ENCODE peak calls at places on chromosome 3, in ten cellular contexts. One of them, this sample, is unnamed.
A peak's percentile ranks its signal among the peaks of the same experiment; 100 is the strongest.

GRCh38 chr3:136171097-136171542 is 25.0 kb downstream of the MSL2 start:
- DNase-seq in breast epithelium: no peak
- DNase-seq in CD8-positive, alpha-beta T cell: no peak
- DNase-seq in endodermal cell: no peak
- DNase-seq in kidney epithelial cell: no peak
- DNase-seq in cardiac fibroblast: no peak
- DNase-seq in HFFc6: no peak
- DNase-seq in AG04450: no peak
- DNase-seq in CD4-positive, alpha-beta T cell: no peak
- DNase-seq in astrocyte of the spinal cord: no peak
- DNase-seq in this sample: no peak

GRCh38 chr3:76827647-76828273 is 212.1 kb upstream of the ROBO2 start:
- DNase-seq in astrocyte of the spinal cord: no peak
- DNase-seq in breast epithelium: no peak
- DNase-seq in kidney epithelial cell: no peak
- DNase-seq in endodermal cell: no peak
- DNase-seq in cardiac fibroblast: no peak
- DNase-seq in HFFc6: no peak
- DNase-seq in CD4-positive, alpha-beta T cell: no peak
- DNase-seq in AG04450: no peak
- DNase-seq in CD8-positive, alpha-beta T cell: no peak
- DNase-seq in this sample: no peak

GRCh38 chr3:177545964-177546363 is 348.7 kb upstream of the TBL1XR1 start:
- DNase-seq in CD4-positive, alpha-beta T cell: no peak
- DNase-seq in breast epithelium: no peak
- DNase-seq in CD8-positive, alpha-beta T cell: no peak
- DNase-seq in astrocyte of the spinal cord: no peak
- DNase-seq in endodermal cell: no peak
- DNase-seq in HFFc6: no peak
- DNase-seq in AG04450: no peak
- DNase-seq in kidney epithelial cell: no peak
- DNase-seq in cardiac fibroblast: no peak
- DNase-seq in this sample: no peak

GRCh38 chr3:181694805-181695660 is 16.7 kb upstream of the SOX2 start:
- DNase-seq in CD8-positive, alpha-beta T cell: no peak
- DNase-seq in CD4-positive, alpha-beta T cell: no peak
- DNase-seq in AG04450: no peak
- DNase-seq in astrocyte of the spinal cord: peak; percentile 45
- DNase-seq in HFFc6: no peak
- DNase-seq in breast epithelium: no peak
- DNase-seq in endodermal cell: peak; percentile 91
- DNase-seq in cardiac fibroblast: peak; percentile 20
- DNase-seq in kidney epithelial cell: no peak
- DNase-seq in this sample: no peak

GRCh38 chr3:93843981-93844380 is 129.7 kb downstream of the PROS1 start:
- DNase-seq in breast epithelium: peak; percentile 76
- DNase-seq in HFFc6: peak; percentile 83
- DNase-seq in astrocyte of the spinal cord: peak; percentile 77
- DNase-seq in kidney epithelial cell: peak; percentile 78
- DNase-seq in CD4-positive, alpha-beta T cell: no peak
- DNase-seq in CD8-positive, alpha-beta T cell: no peak
- DNase-seq in endodermal cell: no peak
- DNase-seq in AG04450: peak; percentile 7
- DNase-seq in cardiac fibroblast: peak; percentile 95
- DNase-seq in this sample: no peak

GRCh38 chr3:179079537-179079936 is 7.9 kb upstream of the ZMAT3 start:
- DNase-seq in AG04450: no peak
- DNase-seq in cardiac fibroblast: no peak
- DNase-seq in kidney epithelial cell: no peak
- DNase-seq in CD4-positive, alpha-beta T cell: no peak
- DNase-seq in astrocyte of the spinal cord: no peak
- DNase-seq in endodermal cell: no peak
- DNase-seq in breast epithelium: no peak
- DNase-seq in CD8-positive, alpha-beta T cell: no peak
- DNase-seq in HFFc6: no peak
- DNase-seq in this sample: no peak

GRCh38 chr3:147799601-147800000 is 390.4 kb downstream of the ZIC1 start:
- DNase-seq in kidney epithelial cell: no peak
- DNase-seq in AG04450: no peak
- DNase-seq in CD8-positive, alpha-beta T cell: no peak
- DNase-seq in HFFc6: no peak
- DNase-seq in CD4-positive, alpha-beta T cell: no peak
- DNase-seq in cardiac fibroblast: no peak
- DNase-seq in astrocyte of the spinal cord: peak; percentile 14
- DNase-seq in endodermal cell: no peak
- DNase-seq in breast epithelium: no peak
- DNase-seq in this sample: no peak

GRCh38 chr3:38507120-38507519 is 11.0 kb downstream of the EXOG start:
- DNase-seq in cardiac fibroblast: no peak
- DNase-seq in endodermal cell: no peak
- DNase-seq in CD4-positive, alpha-beta T cell: no peak
- DNase-seq in astrocyte of the spinal cord: no peak
- DNase-seq in HFFc6: no peak
- DNase-seq in CD8-positive, alpha-beta T cell: no peak
- DNase-seq in breast epithelium: no peak
- DNase-seq in kidney epithelial cell: no peak
- DNase-seq in AG04450: no peak
- DNase-seq in this sample: peak; percentile 49

GRCh38 chr3:81033185-81033584 is 728.3 kb downstream of the GBE1 start:
- DNase-seq in AG04450: no peak
- DNase-seq in endodermal cell: no peak
- DNase-seq in CD4-positive, alpha-beta T cell: no peak
- DNase-seq in CD8-positive, alpha-beta T cell: no peak
- DNase-seq in HFFc6: no peak
- DNase-seq in astrocyte of the spinal cord: no peak
- DNase-seq in cardiac fibroblast: no peak
- DNase-seq in kidney epithelial cell: no peak
- DNase-seq in breast epithelium: no peak
- DNase-seq in this sample: no peak

GRCh38 chr3:26521261-26521660 is 101.3 kb upstream of the LRRC3B start:
- DNase-seq in CD8-positive, alpha-beta T cell: no peak
- DNase-seq in CD4-positive, alpha-beta T cell: no peak
- DNase-seq in breast epithelium: no peak
- DNase-seq in kidney epithelial cell: no peak
- DNase-seq in cardiac fibroblast: no peak
- DNase-seq in astrocyte of the spinal cord: no peak
- DNase-seq in HFFc6: no peak
- DNase-seq in endodermal cell: no peak
- DNase-seq in AG04450: no peak
- DNase-seq in this sample: no peak

GRCh38 chr3:11391172-11391879 is 119.1 kb downstream of the ATG7 start:
- DNase-seq in AG04450: no peak
- DNase-seq in HFFc6: no peak
- DNase-seq in astrocyte of the spinal cord: no peak
- DNase-seq in kidney epithelial cell: peak; percentile 73
- DNase-seq in CD8-positive, alpha-beta T cell: no peak
- DNase-seq in endodermal cell: no peak
- DNase-seq in breast epithelium: no peak
- DNase-seq in cardiac fibroblast: peak; percentile 33
- DNase-seq in CD4-positive, alpha-beta T cell: no peak
- DNase-seq in this sample: no peak

GRCh38 chr3:35184775-35185174 is 454.6 kb upstream of the ARPP21 start:
- DNase-seq in cardiac fibroblast: peak; percentile 78
- DNase-seq in HFFc6: no peak
- DNase-seq in endodermal cell: no peak
- DNase-seq in astrocyte of the spinal cord: peak; percentile 78
- DNase-seq in kidney epithelial cell: no peak
- DNase-seq in CD4-positive, alpha-beta T cell: no peak
- DNase-seq in breast epithelium: no peak
- DNase-seq in AG04450: no peak
- DNase-seq in CD8-positive, alpha-beta T cell: no peak
- DNase-seq in this sample: no peak

GRCh38 chr3:119783883-119784282 is 2.0 kb downstream of the NR1I2 start:
- DNase-seq in cardiac fibroblast: no peak
- DNase-seq in CD4-positive, alpha-beta T cell: no peak
- DNase-seq in AG04450: no peak
- DNase-seq in astrocyte of the spinal cord: no peak
- DNase-seq in HFFc6: no peak
- DNase-seq in breast epithelium: no peak
- DNase-seq in CD8-positive, alpha-beta T cell: no peak
- DNase-seq in endodermal cell: no peak
- DNase-seq in kidney epithelial cell: no peak
- DNase-seq in this sample: no peak

GRCh38 chr3:119783255-119783654 is 1.4 kb downstream of the NR1I2 start:
- DNase-seq in cardiac fibroblast: no peak
- DNase-seq in endodermal cell: no peak
- DNase-seq in CD8-positive, alpha-beta T cell: no peak
- DNase-seq in breast epithelium: no peak
- DNase-seq in AG04450: no peak
- DNase-seq in kidney epithelial cell: no peak
- DNase-seq in HFFc6: no peak
- DNase-seq in CD4-positive, alpha-beta T cell: no peak
- DNase-seq in astrocyte of the spinal cord: no peak
- DNase-seq in this sample: no peak

GRCh38 chr3:119779731-119780383 is 2.0 kb upstream of the NR1I2 start:
- DNase-seq in HFFc6: no peak
- DNase-seq in astrocyte of the spinal cord: no peak
- DNase-seq in CD4-positive, alpha-beta T cell: no peak
- DNase-seq in kidney epithelial cell: no peak
- DNase-seq in AG04450: no peak
- DNase-seq in CD8-positive, alpha-beta T cell: no peak
- DNase-seq in breast epithelium: no peak
- DNase-seq in cardiac fibroblast: no peak
- DNase-seq in endodermal cell: no peak
- DNase-seq in this sample: no peak

GRCh38 chr3:119782435-119782834 is 534 bp downstream of the NR1I2 start:
- DNase-seq in CD8-positive, alpha-beta T cell: no peak
- DNase-seq in cardiac fibroblast: no peak
- DNase-seq in astrocyte of the spinal cord: no peak
- DNase-seq in CD4-positive, alpha-beta T cell: no peak
- DNase-seq in HFFc6: no peak
- DNase-seq in endodermal cell: no peak
- DNase-seq in AG04450: no peak
- DNase-seq in breast epithelium: no peak
- DNase-seq in kidney epithelial cell: no peak
- DNase-seq in this sample: no peak

DNA sequence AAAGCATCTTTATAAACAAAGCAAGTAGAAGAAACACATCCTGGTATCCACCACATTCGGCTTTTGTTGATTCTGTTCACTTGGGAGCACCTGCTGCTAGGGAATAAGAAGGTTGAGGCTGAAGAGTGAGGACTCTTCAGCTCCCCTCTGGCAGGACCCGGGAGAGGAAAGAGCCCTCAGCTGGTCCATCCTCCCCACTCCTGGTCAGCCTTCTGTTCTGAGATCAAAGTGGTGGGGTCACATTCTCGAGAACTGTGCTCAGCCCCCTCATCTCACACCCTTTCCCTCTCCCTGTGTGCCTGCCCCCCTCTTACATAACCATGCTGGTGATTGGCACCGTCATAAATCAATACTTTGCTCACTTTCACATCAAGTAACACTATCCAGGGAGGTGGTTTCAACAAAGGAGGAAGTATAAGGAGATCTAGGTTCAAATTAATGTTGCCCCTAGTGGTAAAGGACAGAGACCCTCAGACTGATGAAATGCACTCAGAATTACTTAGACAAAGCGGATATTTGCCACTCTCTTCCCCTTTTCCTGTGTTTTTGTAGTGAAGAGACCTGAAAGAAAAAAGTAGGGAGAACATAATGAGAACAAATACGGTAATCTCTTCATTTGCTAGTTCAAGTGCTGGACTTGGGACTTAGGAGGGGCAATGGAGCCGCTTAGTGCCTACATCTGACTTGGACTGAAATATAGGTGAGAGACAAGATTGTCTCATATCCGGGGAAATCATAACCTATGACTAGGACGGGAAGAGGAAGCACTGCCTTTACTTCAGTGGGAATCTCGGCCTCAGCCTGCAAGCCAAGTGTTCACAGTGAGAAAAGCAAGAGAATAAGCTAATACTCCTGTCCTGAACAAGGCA is at the start of gene NR1I2:
- DNase-seq in HFFc6: no peak
- DNase-seq in CD4-positive, alpha-beta T cell: no peak
- DNase-seq in astrocyte of the spinal cord: no peak
- DNase-seq in AG04450: no peak
- DNase-seq in endodermal cell: no peak
- DNase-seq in kidney epithelial cell: no peak
- DNase-seq in breast epithelium: no peak
- DNase-seq in CD8-positive, alpha-beta T cell: no peak
- DNase-seq in cardiac fibroblast: no peak
- DNase-seq in this sample: no peak
- TF ChIP-seq CTCF in HFFc6: no peak
- TF ChIP-seq CTCF in CD4-positive, alpha-beta T cell: no peak
- TF ChIP-seq CTCF in astrocyte of the spinal cord: no peak
- TF ChIP-seq CTCF in AG04450: no peak
- TF ChIP-seq CTCF in endodermal cell: peak; percentile 55
- TF ChIP-seq CTCF in kidney epithelial cell: no peak
- TF ChIP-seq CTCF in breast epithelium: no peak
- TF ChIP-seq CTCF in CD8-positive, alpha-beta T cell: no peak
- TF ChIP-seq CTCF in cardiac fibroblast: no peak
- TF ChIP-seq CTCF in this sample: no peak

GRCh38 chr3:86594838-86595237 is 396.1 kb downstream of the VGLL3 start:
- DNase-seq in CD4-positive, alpha-beta T cell: no peak
- DNase-seq in CD8-positive, alpha-beta T cell: no peak
- DNase-seq in cardiac fibroblast: no peak
- DNase-seq in astrocyte of the spinal cord: no peak
- DNase-seq in AG04450: no peak
- DNase-seq in breast epithelium: no peak
- DNase-seq in endodermal cell: no peak
- DNase-seq in HFFc6: no peak
- DNase-seq in kidney epithelial cell: no peak
- DNase-seq in this sample: no peak
- TF ChIP-seq CTCF in CD4-positive, alpha-beta T cell: no peak
- TF ChIP-seq CTCF in CD8-positive, alpha-beta T cell: no peak
- TF ChIP-seq CTCF in cardiac fibroblast: no peak
- TF ChIP-seq CTCF in astrocyte of the spinal cord: no peak
- TF ChIP-seq CTCF in AG04450: no peak
- TF ChIP-seq CTCF in breast epithelium: no peak
- TF ChIP-seq CTCF in endodermal cell: no peak
- TF ChIP-seq CTCF in HFFc6: no peak
- TF ChIP-seq CTCF in kidney epithelial cell: no peak
- TF ChIP-seq CTCF in this sample: no peak

DNA sequence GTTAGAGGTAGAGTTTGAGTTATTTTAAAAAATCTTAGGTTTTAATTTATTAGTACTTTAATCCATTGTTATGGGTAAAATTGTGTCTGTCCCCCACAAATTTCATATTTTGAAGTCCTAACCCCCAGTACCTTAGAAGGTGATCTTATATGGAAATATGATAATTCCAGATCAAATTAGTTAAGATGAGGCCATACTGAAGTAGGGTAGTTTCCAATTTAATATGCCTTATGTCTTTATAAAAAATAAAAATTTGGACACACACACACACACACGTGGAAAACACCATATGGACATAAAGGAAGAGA is 18.6 kb upstream of the ADGRG7 start:
- DNase-seq in astrocyte of the spinal cord: no peak
- DNase-seq in HFFc6: no peak
- DNase-seq in cardiac fibroblast: no peak
- DNase-seq in endodermal cell: no peak
- DNase-seq in breast epithelium: no peak
- DNase-seq in CD4-positive, alpha-beta T cell: no peak
- DNase-seq in AG04450: no peak
- DNase-seq in CD8-positive, alpha-beta T cell: no peak
- DNase-seq in kidney epithelial cell: no peak
- DNase-seq in this sample: no peak
- TF ChIP-seq CTCF in astrocyte of the spinal cord: no peak
- TF ChIP-seq CTCF in HFFc6: peak; percentile 55
- TF ChIP-seq CTCF in cardiac fibroblast: no peak
- TF ChIP-seq CTCF in endodermal cell: no peak
- TF ChIP-seq CTCF in breast epithelium: no peak
- TF ChIP-seq CTCF in CD4-positive, alpha-beta T cell: peak; percentile 29
- TF ChIP-seq CTCF in AG04450: no peak
- TF ChIP-seq CTCF in CD8-positive, alpha-beta T cell: no peak
- TF ChIP-seq CTCF in kidney epithelial cell: no peak
- TF ChIP-seq CTCF in this sample: no peak

GRCh38 chr3:173221010-173221409 is 80.0 kb upstream of the SPATA16 start:
- DNase-seq in AG04450: no peak
- DNase-seq in HFFc6: no peak
- DNase-seq in breast epithelium: no peak
- DNase-seq in astrocyte of the spinal cord: no peak
- DNase-seq in kidney epithelial cell: no peak
- DNase-seq in CD8-positive, alpha-beta T cell: no peak
- DNase-seq in cardiac fibroblast: peak; percentile 3
- DNase-seq in CD4-positive, alpha-beta T cell: no peak
- DNase-seq in endodermal cell: peak; percentile 58
- DNase-seq in this sample: no peak
- TF ChIP-seq CTCF in AG04450: peak; percentile 34
- TF ChIP-seq CTCF in HFFc6: peak; percentile 66
- TF ChIP-seq CTCF in breast epithelium: no peak
- TF ChIP-seq CTCF in astrocyte of the spinal cord: peak; percentile 35
- TF ChIP-seq CTCF in kidney epithelial cell: peak; percentile 48
- TF ChIP-seq CTCF in CD8-positive, alpha-beta T cell: no peak
- TF ChIP-seq CTCF in cardiac fibroblast: peak; percentile 23
- TF ChIP-seq CTCF in CD4-positive, alpha-beta T cell: no peak
- TF ChIP-seq CTCF in endodermal cell: peak; percentile 76
- TF ChIP-seq CTCF in this sample: peak; percentile 32